ENCODE peak calls at places on chromosome 2, in six cellular contexts. One of them, this sample, is unnamed.

GRCh38 chr2:61340242-61340641 is 130.6 kb downstream of the USP34 start:
- DNase-seq in kidney epithelial cell: no peak
- DNase-seq in Panc1: peak; percentile 46
- DNase-seq in colonic mucosa: no peak
- DNase-seq in adipocyte: peak; percentile 52
- DNase-seq in Peyer's patch: no peak
- DNase-seq in this sample: no peak

GRCh38 chr2:201680743-201681142 is 17.7 kb downstream of the MPP4 start:
- DNase-seq in Peyer's patch: no peak
- DNase-seq in colonic mucosa: peak; percentile 22
- DNase-seq in adipocyte: no peak
- DNase-seq in kidney epithelial cell: no peak
- DNase-seq in Panc1: no peak
- DNase-seq in this sample: no peak

GRCh38 chr2:138708682-138709241 is 71.4 kb downstream of the NXPH2 start:
- DNase-seq in adipocyte: peak; percentile 33
- DNase-seq in colonic mucosa: no peak
- DNase-seq in Panc1: no peak
- DNase-seq in kidney epithelial cell: no peak
- DNase-seq in Peyer's patch: no peak
- DNase-seq in this sample: no peak

GRCh38 chr2:70132244-70133126 is 45.2 kb downstream of the PCBP1 start:
- DNase-seq in colonic mucosa: peak; percentile 52
- DNase-seq in adipocyte: peak; percentile 78
- DNase-seq in Panc1: no peak
- DNase-seq in Peyer's patch: no peak
- DNase-seq in kidney epithelial cell: no peak
- DNase-seq in this sample: no peak

GRCh38 chr2:79994161-79994560 is 310.4 kb downstream of the LRRTM1 start:
- DNase-seq in colonic mucosa: no peak
- DNase-seq in Peyer's patch: no peak
- DNase-seq in Panc1: no peak
- DNase-seq in adipocyte: no peak
- DNase-seq in kidney epithelial cell: no peak
- DNase-seq in this sample: no peak

GRCh38 chr2:43343573-43344304 is 117.3 kb upstream of the ZFP36L2 start:
- DNase-seq in colonic mucosa: peak; percentile 76
- DNase-seq in Peyer's patch: no peak
- DNase-seq in kidney epithelial cell: peak; percentile 58
- DNase-seq in adipocyte: peak; percentile 90
- DNase-seq in Panc1: no peak
- DNase-seq in this sample: peak; percentile 65

GRCh38 chr2:108607706-108608301 is 73.5 kb downstream of the LIMS1 start:
- DNase-seq in Panc1: no peak
- DNase-seq in kidney epithelial cell: no peak
- DNase-seq in colonic mucosa: no peak
- DNase-seq in Peyer's patch: no peak
- DNase-seq in adipocyte: peak; percentile 66
- DNase-seq in this sample: no peak

GRCh38 chr2:207166349-207167128 is 791 bp upstream of the KLF7 start:
- DNase-seq in Panc1: no peak
- DNase-seq in colonic mucosa: peak; percentile 72
- DNase-seq in kidney epithelial cell: no peak
- DNase-seq in Peyer's patch: peak; percentile 88
- DNase-seq in adipocyte: peak; percentile 86
- DNase-seq in this sample: peak; percentile 12

GRCh38 chr2:3533836-3534235 is 14.5 kb upstream of the ADI1 start:
- DNase-seq in Panc1: no peak
- DNase-seq in adipocyte: no peak
- DNase-seq in Peyer's patch: no peak
- DNase-seq in kidney epithelial cell: no peak
- DNase-seq in colonic mucosa: no peak
- DNase-seq in this sample: no peak

GRCh38 chr2:206256711-206257110 is 17.8 kb upstream of the ZDBF2 start:
- DNase-seq in adipocyte: no peak
- DNase-seq in Panc1: no peak
- DNase-seq in Peyer's patch: no peak
- DNase-seq in kidney epithelial cell: no peak
- DNase-seq in colonic mucosa: no peak
- DNase-seq in this sample: no peak

GRCh38 chr2:219709261-219709867 is 81.9 kb downstream of the SLC4A3 start:
- DNase-seq in adipocyte: no peak
- DNase-seq in kidney epithelial cell: no peak
- DNase-seq in colonic mucosa: no peak
- DNase-seq in Peyer's patch: no peak
- DNase-seq in Panc1: no peak
- DNase-seq in this sample: no peak

GRCh38 chr2:39871291-39871761 is 92.3 kb upstream of the THUMPD2 start:
- DNase-seq in Peyer's patch: no peak
- DNase-seq in colonic mucosa: no peak
- DNase-seq in adipocyte: peak; percentile 76
- DNase-seq in kidney epithelial cell: peak; percentile 62
- DNase-seq in Panc1: no peak
- DNase-seq in this sample: no peak

GRCh38 chr2:27280826-27281225 is 1.4 kb upstream of the TRIM54 start:
- DNase-seq in adipocyte: no peak
- DNase-seq in colonic mucosa: no peak
- DNase-seq in kidney epithelial cell: no peak
- DNase-seq in Peyer's patch: no peak
- DNase-seq in Panc1: no peak
- DNase-seq in this sample: no peak

DNA sequence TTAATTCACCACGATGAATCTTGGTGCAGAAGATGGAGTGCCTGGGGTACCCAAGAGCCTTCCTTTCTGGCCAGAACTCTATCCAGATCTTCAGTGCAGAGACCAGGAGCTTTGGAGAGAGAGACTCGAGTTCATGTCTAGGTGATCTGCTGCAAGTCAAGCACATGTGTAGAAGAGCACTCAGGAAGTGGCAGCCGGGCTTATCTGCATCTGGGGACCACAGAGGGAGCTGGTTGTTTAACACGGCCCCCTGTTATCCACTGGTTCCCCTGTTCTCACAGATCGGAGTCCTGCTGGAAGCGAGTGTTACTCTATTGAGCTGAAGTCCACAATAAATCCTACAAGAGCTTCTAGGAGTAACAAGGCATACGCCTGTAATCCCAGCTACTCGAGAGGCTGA is 128.2 kb downstream of the ACOXL start:
- DNase-seq in colonic mucosa: no peak
- DNase-seq in Peyer's patch: no peak
- DNase-seq in adipocyte: no peak
- DNase-seq in Panc1: no peak
- DNase-seq in kidney epithelial cell: no peak
- DNase-seq in this sample: no peak
- H3K27me3 ChIP-seq in colonic mucosa: no peaks in the 10 kb centered on the region
- H3K27me3 ChIP-seq in Peyer's patch: no peaks in the 10 kb centered on the region
- H3K27me3 ChIP-seq in adipocyte: peaks cover 49% of the 10 kb centered on the region
- H3K27me3 ChIP-seq in Panc1: peaks cover 11% of the 10 kb centered on the region
- H3K27me3 ChIP-seq in kidney epithelial cell: peaks cover 35% of the 10 kb centered on the region
- H3K27me3 ChIP-seq in this sample: no peaks in the 10 kb centered on the region

GRCh38 chr2:215422676-215423075 is 13.2 kb downstream of the FN1 start:
- DNase-seq in colonic mucosa: no peak
- DNase-seq in Panc1: no peak
- DNase-seq in adipocyte: no peak
- DNase-seq in kidney epithelial cell: no peak
- DNase-seq in Peyer's patch: no peak
- DNase-seq in this sample: no peak
- H3K27me3 ChIP-seq in colonic mucosa: no peaks in the 10 kb centered on the region
- H3K27me3 ChIP-seq in Panc1: peaks cover 3% of the 10 kb centered on the region
- H3K27me3 ChIP-seq in adipocyte: no peaks in the 10 kb centered on the region
- H3K27me3 ChIP-seq in kidney epithelial cell: no peaks in the 10 kb centered on the region
- H3K27me3 ChIP-seq in Peyer's patch: no peaks in the 10 kb centered on the region
- H3K27me3 ChIP-seq in this sample: no peaks in the 10 kb centered on the region

DNA sequence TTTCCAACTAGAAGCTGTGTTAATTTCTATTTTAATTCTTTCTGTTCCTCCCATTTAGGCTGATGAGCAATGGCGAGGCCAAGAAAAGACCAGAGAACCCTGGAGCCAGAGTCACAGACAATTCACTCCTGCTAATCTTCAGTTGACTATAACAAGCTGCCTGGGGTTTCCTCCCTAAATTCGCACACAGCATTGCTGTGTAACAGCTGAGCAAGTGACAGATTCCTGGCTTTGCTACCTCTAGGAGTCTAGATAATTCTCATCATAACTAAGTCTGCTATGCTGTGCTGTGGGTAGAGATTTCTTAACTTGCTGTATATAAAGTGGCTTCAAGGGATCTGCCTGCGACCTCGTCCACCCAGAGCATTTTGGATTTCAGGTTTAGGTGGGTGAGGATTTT is 131.3 kb upstream of the REV1 start:
- DNase-seq in kidney epithelial cell: no peak
- DNase-seq in adipocyte: no peak
- DNase-seq in Panc1: no peak
- DNase-seq in colonic mucosa: no peak
- DNase-seq in Peyer's patch: no peak
- DNase-seq in this sample: no peak
- H3K27me3 ChIP-seq in kidney epithelial cell: no peaks in the 10 kb centered on the region
- H3K27me3 ChIP-seq in adipocyte: peaks cover 24% of the 10 kb centered on the region
- H3K27me3 ChIP-seq in Panc1: peaks cover 4% of the 10 kb centered on the region
- H3K27me3 ChIP-seq in colonic mucosa: no peaks in the 10 kb centered on the region
- H3K27me3 ChIP-seq in Peyer's patch: no peaks in the 10 kb centered on the region
- H3K27me3 ChIP-seq in this sample: no peaks in the 10 kb centered on the region

DNA sequence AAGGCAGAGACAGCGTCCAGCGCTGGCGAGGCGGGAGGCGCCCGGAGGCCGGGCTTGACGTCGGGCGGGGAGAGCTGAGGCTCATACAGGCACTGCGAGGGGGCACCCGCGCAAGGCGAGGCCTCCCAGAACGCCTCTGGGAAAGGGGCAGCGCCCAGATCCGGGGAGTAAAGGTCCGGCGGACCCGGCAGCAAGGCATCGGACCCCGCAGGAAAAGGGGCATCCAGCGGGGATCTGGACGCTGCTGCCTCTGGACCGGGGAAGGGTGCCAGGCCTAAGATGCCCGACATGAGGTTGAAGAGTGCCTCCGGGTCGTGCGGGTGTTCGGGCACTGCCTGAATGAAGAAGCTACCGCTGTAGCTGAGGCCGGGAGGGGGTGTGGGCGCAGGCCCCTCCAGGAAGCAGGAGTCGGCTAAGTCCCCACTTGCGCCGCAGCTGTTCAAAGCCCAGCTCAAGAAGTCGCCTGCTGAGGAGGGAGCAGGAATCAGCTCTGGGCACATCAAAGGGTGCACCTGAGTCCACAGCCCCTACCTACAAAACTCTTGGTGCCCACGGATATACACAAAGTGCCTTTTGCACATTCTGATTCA is 937 bp downstream of the EGR4 start:
- DNase-seq in Panc1: no peak
- DNase-seq in kidney epithelial cell: no peak
- DNase-seq in Peyer's patch: no peak
- DNase-seq in colonic mucosa: no peak
- DNase-seq in adipocyte: no peak
- DNase-seq in this sample: no peak
- H3K27me3 ChIP-seq in Panc1: peaks cover 46% of the 10 kb centered on the region
- H3K27me3 ChIP-seq in kidney epithelial cell: peaks cover 66% of the 10 kb centered on the region
- H3K27me3 ChIP-seq in Peyer's patch: peaks cover 26% of the 10 kb centered on the region
- H3K27me3 ChIP-seq in colonic mucosa: peaks cover 66% of the 10 kb centered on the region
- H3K27me3 ChIP-seq in adipocyte: peaks cover 84% of the 10 kb centered on the region
- H3K27me3 ChIP-seq in this sample: peaks cover 25% of the 10 kb centered on the region

DNA sequence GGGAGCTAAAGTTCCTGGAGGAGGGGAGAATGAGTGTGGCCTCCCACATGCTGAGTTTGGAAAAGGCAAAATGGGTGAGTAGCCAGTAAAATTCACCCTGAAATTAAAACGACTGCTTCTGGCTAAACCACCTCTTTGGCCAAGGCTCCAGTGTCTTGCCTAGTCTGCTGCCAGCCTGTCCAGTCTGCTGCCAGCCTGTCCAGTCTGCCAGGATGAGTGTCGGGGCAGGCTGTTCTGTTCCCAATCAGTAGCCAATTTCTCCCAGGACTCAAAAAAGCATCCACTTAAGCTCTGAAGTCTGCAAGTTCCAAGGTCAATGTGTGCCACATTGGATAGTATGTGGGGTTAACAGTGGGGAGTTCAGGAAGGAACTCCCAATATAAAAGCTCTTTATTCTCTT is 134.6 kb upstream of the KLHL29 start:
- DNase-seq in adipocyte: no peak
- DNase-seq in Panc1: no peak
- DNase-seq in colonic mucosa: no peak
- DNase-seq in Peyer's patch: no peak
- DNase-seq in kidney epithelial cell: no peak
- DNase-seq in this sample: no peak
- H3K27me3 ChIP-seq in adipocyte: no peaks in the 10 kb centered on the region
- H3K27me3 ChIP-seq in Panc1: peaks cover 2% of the 10 kb centered on the region
- H3K27me3 ChIP-seq in colonic mucosa: no peaks in the 10 kb centered on the region
- H3K27me3 ChIP-seq in Peyer's patch: no peaks in the 10 kb centered on the region
- H3K27me3 ChIP-seq in kidney epithelial cell: no peaks in the 10 kb centered on the region
- H3K27me3 ChIP-seq in this sample: no peaks in the 10 kb centered on the region

GRCh38 chr2:492178-492577 is 185.0 kb downstream of the TMEM18 start:
- DNase-seq in colonic mucosa: no peak
- DNase-seq in adipocyte: no peak
- DNase-seq in kidney epithelial cell: no peak
- DNase-seq in Peyer's patch: no peak
- DNase-seq in Panc1: no peak
- DNase-seq in this sample: no peak

GRCh38 chr2:496729-497128 is 180.5 kb downstream of the TMEM18 start:
- DNase-seq in kidney epithelial cell: no peak
- DNase-seq in Peyer's patch: no peak
- DNase-seq in Panc1: no peak
- DNase-seq in adipocyte: no peak
- DNase-seq in colonic mucosa: no peak
- DNase-seq in this sample: no peak

GRCh38 chr2:495745-496275 is 181.4 kb downstream of the TMEM18 start:
- DNase-seq in Panc1: no peak
- DNase-seq in kidney epithelial cell: no peak
- DNase-seq in adipocyte: no peak
- DNase-seq in Peyer's patch: no peak
- DNase-seq in colonic mucosa: no peak
- DNase-seq in this sample: no peak

GRCh38 chr2:493278-493677 is 183.9 kb downstream of the TMEM18 start:
- DNase-seq in adipocyte: no peak
- DNase-seq in Panc1: no peak
- DNase-seq in kidney epithelial cell: no peak
- DNase-seq in colonic mucosa: no peak
- DNase-seq in Peyer's patch: no peak
- DNase-seq in this sample: no peak

DNA sequence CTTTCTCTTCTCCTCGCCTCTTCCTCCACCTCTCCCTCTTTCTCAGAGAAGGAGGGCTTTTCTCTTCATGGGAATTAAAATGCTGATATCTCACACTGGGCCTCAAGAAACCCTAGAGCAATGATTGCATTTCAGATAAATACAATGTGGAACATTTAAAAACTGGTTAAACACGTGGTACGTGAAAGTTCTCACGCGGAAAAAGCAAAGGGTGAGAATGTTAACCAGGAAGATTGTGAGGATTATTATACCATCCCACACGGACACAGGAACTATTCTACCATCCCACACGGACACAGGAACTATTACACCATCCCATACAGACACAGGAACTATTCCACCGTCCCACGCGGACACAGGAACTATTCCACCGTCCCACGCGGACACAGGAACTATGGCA is 182.4 kb downstream of the TMEM18 start:
- DNase-seq in adipocyte: no peak
- DNase-seq in Panc1: no peak
- DNase-seq in colonic mucosa: no peak
- DNase-seq in Peyer's patch: no peak
- DNase-seq in kidney epithelial cell: no peak
- DNase-seq in this sample: no peak
- H3K27me3 ChIP-seq in adipocyte: peaks cover 4% of the 10 kb centered on the region
- H3K27me3 ChIP-seq in Panc1: peaks cover 4% of the 10 kb centered on the region
- H3K27me3 ChIP-seq in colonic mucosa: no peaks in the 10 kb centered on the region
- H3K27me3 ChIP-seq in Peyer's patch: no peaks in the 10 kb centered on the region
- H3K27me3 ChIP-seq in kidney epithelial cell: no peaks in the 10 kb centered on the region
- H3K27me3 ChIP-seq in this sample: no peaks in the 10 kb centered on the region